ENCODE peak calls at places on chromosomes 16 and 17, in four cellular contexts. One of them, this sample, is unnamed.

GRCh38 chr17:66957951-66958579 is 6.4 kb upstream of the CACNG4 start:
- DNase-seq in H1: no peak
- DNase-seq in mesendoderm: no peak
- DNase-seq in H9: no peak
- DNase-seq in this sample: peak

GRCh38 chr16:7004266-7004665 is 328.4 kb upstream of the RBFOX1 start:
- DNase-seq in mesendoderm: no peak
- DNase-seq in H9: no peak
- DNase-seq in H1: no peak
- DNase-seq in this sample: no peak

GRCh38 chr17:3022197-3022596 is 41.2 kb downstream of the OR1D5 start:
- DNase-seq in H9: no peak
- DNase-seq in H1: no peak
- DNase-seq in mesendoderm: no peak
- DNase-seq in this sample: no peak

GRCh38 chr17:44772308-44773024 is 13.7 kb downstream of the ADAM11 start:
- DNase-seq in H9: no peak
- DNase-seq in H1: no peak
- DNase-seq in mesendoderm: no peak
- DNase-seq in this sample: no peak

GRCh38 chr16:78249056-78249455 is 149.6 kb downstream of the WWOX start:
- DNase-seq in H9: peak
- DNase-seq in H1: peak
- DNase-seq in mesendoderm: peak
- DNase-seq in this sample: no peak

GRCh38 chr17:10192963-10193362 is 5.4 kb downstream of the GAS7 start:
- DNase-seq in mesendoderm: no peak
- DNase-seq in H1: no peak
- DNase-seq in H9: no peak
- DNase-seq in this sample: peak

GRCh38 chr17:8290043-8290442 is 1.6 kb downstream of the RANGRF start:
- DNase-seq in H9: no peak
- DNase-seq in mesendoderm: no peak
- DNase-seq in H1: no peak
- DNase-seq in this sample: peak

GRCh38 chr17:45835481-45835880 is 9.2 kb upstream of the SPPL2C start:
- DNase-seq in H9: no peak
- DNase-seq in H1: no peak
- DNase-seq in mesendoderm: no peak
- DNase-seq in this sample: no peak

GRCh38 chr17:65618516-65618915 is 57.1 kb upstream of the AXIN2 start:
- DNase-seq in H9: no peak
- DNase-seq in H1: no peak
- DNase-seq in mesendoderm: no peak
- DNase-seq in this sample: no peak

GRCh38 chr17:39752241-39752831 is 14.6 kb downstream of the GRB7 start:
- DNase-seq in H1: no peak
- DNase-seq in mesendoderm: no peak
- DNase-seq in H9: peak
- DNase-seq in this sample: no peak

GRCh38 chr16:85086347-85087291 is 25.7 kb downstream of the CIBAR2 start:
- DNase-seq in mesendoderm: peak
- DNase-seq in H9: peak
- DNase-seq in H1: peak
- DNase-seq in this sample: peak

GRCh38 chr17:8253801-8254200 is 4.7 kb downstream of the PFAS start:
- DNase-seq in H1: no peak
- DNase-seq in H9: no peak
- DNase-seq in mesendoderm: peak
- DNase-seq in this sample: no peak

GRCh38 chr17:61247438-61247837 is 152.2 kb upstream of the TBX2 start:
- DNase-seq in H1: no peak
- DNase-seq in H9: no peak
- DNase-seq in mesendoderm: no peak
- DNase-seq in this sample: peak

GRCh38 chr16:4217246-4218131 is 24.4 kb downstream of the SRL start:
- DNase-seq in mesendoderm: peak
- DNase-seq in H1: no peak
- DNase-seq in H9: no peak
- DNase-seq in this sample: peak

GRCh38 chr17:44878627-44879221 is 20.5 kb downstream of the EFTUD2 start:
- DNase-seq in H9: no peak
- DNase-seq in H1: no peak
- DNase-seq in mesendoderm: peak
- DNase-seq in this sample: peak

GRCh38 chr16:30942421-30942796 is 6.5 kb upstream of the ORAI3 start:
- DNase-seq in mesendoderm: no peak
- DNase-seq in H1: no peak
- DNase-seq in H9: no peak
- DNase-seq in this sample: no peak

GRCh38 chr16:30944352-30944751 is 4.5 kb upstream of the ORAI3 start:
- DNase-seq in H9: no peak
- DNase-seq in H1: no peak
- DNase-seq in mesendoderm: no peak
- DNase-seq in this sample: no peak

GRCh38 chr16:30937692-30938091 is 11.2 kb upstream of the ORAI3 start:
- DNase-seq in H1: no peak
- DNase-seq in H9: no peak
- DNase-seq in mesendoderm: no peak
- DNase-seq in this sample: no peak

GRCh38 chr16:30946671-30947532 is 2.0 kb upstream of the ORAI3 start:
- DNase-seq in H9: peak
- DNase-seq in H1: peak
- DNase-seq in mesendoderm: no peak
- DNase-seq in this sample: no peak

DNA sequence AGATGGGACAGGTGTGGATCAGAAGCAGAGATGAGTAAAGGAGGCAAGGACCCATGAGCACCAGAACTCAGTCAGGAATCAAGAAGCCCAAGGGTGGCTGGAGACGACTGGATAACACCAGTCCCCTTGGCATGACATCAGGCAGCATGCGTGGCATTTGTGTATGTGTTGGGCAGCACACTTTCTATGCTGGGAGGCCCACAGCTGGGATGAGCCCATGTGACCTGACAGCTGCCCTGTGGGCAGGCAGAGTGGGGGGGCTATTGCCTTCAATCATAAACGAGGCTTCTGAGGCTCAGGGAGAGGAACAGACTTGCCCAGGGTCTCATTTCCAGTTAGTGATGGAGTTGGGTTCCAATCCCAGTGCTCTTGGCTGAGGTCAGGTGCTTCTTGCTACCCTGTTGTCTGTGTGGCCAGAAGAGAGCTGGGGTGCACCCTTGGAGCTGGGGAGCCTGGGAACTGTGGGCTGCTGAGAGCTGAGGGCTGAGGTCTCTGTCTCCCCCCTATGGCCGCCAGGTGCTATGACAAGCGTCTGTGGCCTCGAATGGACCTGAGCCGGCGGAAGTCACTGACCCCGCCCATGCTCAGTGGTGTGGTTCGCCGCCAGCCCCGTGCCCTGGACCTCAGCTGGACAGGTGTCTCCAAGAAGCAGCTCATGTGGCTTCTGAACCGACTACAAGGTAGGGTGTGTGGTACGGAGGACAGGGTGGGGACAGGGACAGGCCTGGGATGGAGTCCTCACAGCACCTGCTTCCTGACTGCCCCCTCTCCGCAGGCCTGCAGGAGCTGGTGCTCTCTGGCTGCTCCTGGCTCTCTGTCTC is 7.1 kb upstream of the ORAI3 start:
- DNase-seq in H1: peak
- DNase-seq in mesendoderm: peak
- DNase-seq in H9: peak
- DNase-seq in this sample: peak
- H4K5ac ChIP-seq in H1: no peak
- H4K5ac ChIP-seq in mesendoderm: no peak
- H4K5ac ChIP-seq in H9: no peak
- H4K5ac ChIP-seq in this sample: no peak

DNA sequence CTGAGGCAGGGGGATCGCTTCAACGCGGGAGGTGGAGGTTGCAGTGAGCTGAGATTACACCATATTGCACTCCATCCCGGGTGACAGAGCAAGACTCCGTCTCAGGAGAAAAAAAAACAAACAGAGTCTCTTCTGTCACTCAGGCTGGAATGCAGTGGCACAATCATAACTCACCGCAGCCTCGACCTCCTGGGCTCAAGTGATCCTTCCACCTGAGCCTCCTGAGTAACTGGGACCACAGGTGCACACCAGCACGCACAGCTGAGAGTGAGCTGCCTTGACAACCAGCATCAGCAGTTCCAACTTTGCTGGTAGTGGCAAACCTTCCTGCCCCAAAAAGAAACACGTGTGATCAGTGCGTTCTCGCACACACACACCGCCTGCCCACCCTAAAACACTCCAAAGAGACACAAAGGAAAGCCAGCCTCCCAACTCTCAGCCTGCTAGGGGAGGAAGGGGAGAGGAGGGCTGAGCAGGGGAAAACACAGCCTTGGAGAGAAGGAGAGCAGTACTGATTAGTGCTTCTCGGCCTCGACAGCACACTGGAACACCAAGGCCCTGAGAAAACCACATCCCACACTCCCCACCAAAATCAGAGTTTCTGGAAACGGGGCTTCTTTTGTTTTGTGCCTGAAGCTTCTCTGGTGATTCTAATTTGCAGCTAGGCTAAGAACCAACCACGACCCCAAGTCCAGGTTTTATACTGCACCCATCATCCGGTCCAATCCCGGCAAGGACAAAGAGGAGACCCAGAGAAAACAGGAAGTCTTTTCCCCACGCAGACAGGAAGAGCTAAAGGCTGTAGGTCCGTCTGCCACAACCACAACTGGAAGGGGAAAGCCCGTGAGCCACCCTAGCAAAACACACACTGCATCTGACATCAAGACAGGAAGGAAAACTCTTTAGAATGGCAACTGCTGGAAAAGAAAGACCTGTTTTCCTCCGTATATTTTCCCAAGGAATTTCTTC is 28.8 kb downstream of the ZCCHC14 start:
- DNase-seq in H9: no peak
- DNase-seq in mesendoderm: no peak
- DNase-seq in H1: no peak
- DNase-seq in this sample: peak
- H3K4ac ChIP-seq in H9: no peak
- H3K4ac ChIP-seq in mesendoderm: no peak
- H3K4ac ChIP-seq in H1: no peak
- H3K4ac ChIP-seq in this sample: peak

DNA sequence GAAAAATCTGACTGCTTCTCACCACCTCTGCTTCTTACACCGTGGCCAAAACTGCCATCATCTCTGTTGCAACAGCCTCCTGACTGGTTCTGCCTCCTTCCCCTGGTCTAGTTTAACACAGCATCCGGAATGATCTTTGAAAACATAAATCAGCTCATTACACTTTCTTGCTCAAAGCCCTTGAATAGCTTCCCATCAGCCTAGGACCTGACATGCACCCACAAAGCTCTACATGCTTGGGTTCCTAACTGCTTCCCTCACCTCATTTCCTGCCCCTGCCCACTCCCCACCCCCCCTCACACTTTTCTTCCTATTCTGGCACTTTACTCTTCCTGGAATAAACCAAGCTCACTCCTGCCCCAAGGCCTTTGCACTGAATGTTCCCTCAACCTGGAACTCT is 112.3 kb downstream of the FTO start:
- DNase-seq in mesendoderm: no peak
- DNase-seq in H9: no peak
- DNase-seq in H1: no peak
- DNase-seq in this sample: no peak
- H4K5ac ChIP-seq in mesendoderm: no peak
- H4K5ac ChIP-seq in H9: no peak
- H4K5ac ChIP-seq in H1: no peak
- H4K5ac ChIP-seq in this sample: peak

GRCh38 chr16:5427571-5427970 is 330.0 kb upstream of the EEF2KMT start:
- DNase-seq in H9: no peak
- DNase-seq in mesendoderm: no peak
- DNase-seq in H1: no peak
- DNase-seq in this sample: no peak

GRCh38 chr16:5430598-5430997 is 333.0 kb upstream of the EEF2KMT start:
- DNase-seq in mesendoderm: no peak
- DNase-seq in H9: no peak
- DNase-seq in H1: no peak
- DNase-seq in this sample: no peak

GRCh38 chr16:5428932-5429331 is 331.3 kb upstream of the EEF2KMT start:
- DNase-seq in mesendoderm: peak
- DNase-seq in H1: peak
- DNase-seq in H9: peak
- DNase-seq in this sample: no peak

GRCh38 chr16:5432166-5432565 is 334.6 kb upstream of the EEF2KMT start:
- DNase-seq in H9: no peak
- DNase-seq in mesendoderm: no peak
- DNase-seq in H1: no peak
- DNase-seq in this sample: no peak
- H3K4ac ChIP-seq in H9: no peak
- H3K4ac ChIP-seq in mesendoderm: no peak
- H3K4ac ChIP-seq in H1: no peak
- H3K4ac ChIP-seq in this sample: no peak

GRCh38 chr16:75262104-75262799 is 10.8 kb upstream of the BCAR1 start:
- DNase-seq in H1: no peak
- DNase-seq in H9: peak
- DNase-seq in mesendoderm: no peak
- DNase-seq in this sample: no peak
- H4K5ac ChIP-seq in H1: no peak
- H4K5ac ChIP-seq in H9: no peak
- H4K5ac ChIP-seq in mesendoderm: no peak
- H4K5ac ChIP-seq in this sample: no peak

GRCh38 chr16:66147338-66147737 is 219.2 kb upstream of the CDH5 start:
- DNase-seq in H1: no peak
- DNase-seq in mesendoderm: no peak
- DNase-seq in H9: no peak
- DNase-seq in this sample: no peak
- H3K4ac ChIP-seq in H1: no peak
- H3K4ac ChIP-seq in mesendoderm: no peak
- H3K4ac ChIP-seq in H9: no peak
- H3K4ac ChIP-seq in this sample: peak

GRCh38 chr17:17384961-17385360 is 81.8 kb downstream of the NT5M start:
- DNase-seq in mesendoderm: no peak
- DNase-seq in H1: no peak
- DNase-seq in H9: no peak
- DNase-seq in this sample: no peak
- H4K5ac ChIP-seq in mesendoderm: no peak
- H4K5ac ChIP-seq in H1: no peak
- H4K5ac ChIP-seq in H9: no peak
- H4K5ac ChIP-seq in this sample: no peak